ENCODE peak calls at places on chromosomes 5 and 9, in nine cellular contexts. One of them, this sample, is unnamed.

GRCh38 chr5:137201876-137202275 is 297.2 kb downstream of the SPOCK1 start:
- DNase-seq in HCT116: no peak
- DNase-seq in stomach: no peak
- DNase-seq in GM12891: no peak
- DNase-seq in heart left ventricle: no peak
- DNase-seq in GM12892: no peak
- DNase-seq in sigmoid colon: peak; percentile 67
- DNase-seq in K562: no peak
- DNase-seq in endothelial cell of umbilical vein: no peak
- DNase-seq in this sample: no peak

GRCh38 chr5:157917909-157918809 is 59.2 kb upstream of the CLINT1 start:
- DNase-seq in HCT116: peak; percentile 66
- DNase-seq in stomach: peak; percentile 67
- DNase-seq in GM12891: no peak
- DNase-seq in heart left ventricle: peak; percentile 58
- DNase-seq in GM12892: no peak
- DNase-seq in sigmoid colon: peak; percentile 68
- DNase-seq in K562: peak; percentile 28
- DNase-seq in endothelial cell of umbilical vein: peak; percentile 74
- DNase-seq in this sample: peak; percentile 57

GRCh38 chr5:91256142-91256524 is 127.0 kb downstream of the ARRDC3 start:
- DNase-seq in HCT116: no peak
- DNase-seq in stomach: no peak
- DNase-seq in GM12891: no peak
- DNase-seq in heart left ventricle: no peak
- DNase-seq in GM12892: no peak
- DNase-seq in sigmoid colon: no peak
- DNase-seq in K562: no peak
- DNase-seq in endothelial cell of umbilical vein: no peak
- DNase-seq in this sample: no peak

GRCh38 chr5:55603947-55604346 is 69.2 kb upstream of the PLPP1 start:
- DNase-seq in HCT116: no peak
- DNase-seq in stomach: no peak
- DNase-seq in GM12891: no peak
- DNase-seq in heart left ventricle: no peak
- DNase-seq in GM12892: no peak
- DNase-seq in sigmoid colon: no peak
- DNase-seq in K562: no peak
- DNase-seq in endothelial cell of umbilical vein: no peak
- DNase-seq in this sample: no peak

GRCh38 chr9:79988126-79988525 is 416.4 kb downstream of the TLE4 start:
- DNase-seq in HCT116: no peak
- DNase-seq in stomach: no peak
- DNase-seq in GM12891: no peak
- DNase-seq in heart left ventricle: no peak
- DNase-seq in GM12892: no peak
- DNase-seq in sigmoid colon: no peak
- DNase-seq in K562: no peak
- DNase-seq in endothelial cell of umbilical vein: no peak
- DNase-seq in this sample: no peak

GRCh38 chr9:115810166-115810565 is 343.4 kb upstream of the PAPPA start:
- DNase-seq in HCT116: no peak
- DNase-seq in stomach: no peak
- DNase-seq in GM12891: no peak
- DNase-seq in heart left ventricle: no peak
- DNase-seq in GM12892: no peak
- DNase-seq in sigmoid colon: no peak
- DNase-seq in K562: no peak
- DNase-seq in endothelial cell of umbilical vein: no peak
- DNase-seq in this sample: no peak

GRCh38 chr9:12204512-12204911 is 488.7 kb upstream of the TYRP1 start:
- DNase-seq in HCT116: no peak
- DNase-seq in stomach: no peak
- DNase-seq in GM12891: no peak
- DNase-seq in heart left ventricle: no peak
- DNase-seq in GM12892: no peak
- DNase-seq in sigmoid colon: no peak
- DNase-seq in K562: no peak
- DNase-seq in endothelial cell of umbilical vein: no peak
- DNase-seq in this sample: no peak

GRCh38 chr5:136166909-136167308 is 26.1 kb downstream of the SMIM32 start:
- DNase-seq in HCT116: no peak
- DNase-seq in stomach: no peak
- DNase-seq in GM12891: no peak
- DNase-seq in heart left ventricle: no peak
- DNase-seq in GM12892: no peak
- DNase-seq in sigmoid colon: no peak
- DNase-seq in K562: no peak
- DNase-seq in endothelial cell of umbilical vein: no peak
- DNase-seq in this sample: no peak

GRCh38 chr5:34589832-34590231 is 66.3 kb upstream of the RAI14 start:
- DNase-seq in HCT116: no peak
- DNase-seq in stomach: no peak
- DNase-seq in GM12891: no peak
- DNase-seq in heart left ventricle: no peak
- DNase-seq in GM12892: no peak
- DNase-seq in sigmoid colon: no peak
- DNase-seq in K562: no peak
- DNase-seq in endothelial cell of umbilical vein: no peak
- DNase-seq in this sample: no peak

GRCh38 chr5:34584165-34584564 is 72.0 kb upstream of the RAI14 start:
- DNase-seq in HCT116: no peak
- DNase-seq in stomach: no peak
- DNase-seq in GM12891: no peak
- DNase-seq in heart left ventricle: no peak
- DNase-seq in GM12892: no peak
- DNase-seq in sigmoid colon: no peak
- DNase-seq in K562: no peak
- DNase-seq in endothelial cell of umbilical vein: no peak
- DNase-seq in this sample: no peak

GRCh38 chr5:34586117-34586885 is 69.8 kb upstream of the RAI14 start:
- DNase-seq in HCT116: no peak
- DNase-seq in stomach: no peak
- DNase-seq in GM12891: no peak
- DNase-seq in heart left ventricle: no peak
- DNase-seq in GM12892: no peak
- DNase-seq in sigmoid colon: no peak
- DNase-seq in K562: no peak
- DNase-seq in endothelial cell of umbilical vein: peak; percentile 95
- DNase-seq in this sample: no peak

GRCh38 chr5:34585601-34586104 is 70.5 kb upstream of the RAI14 start:
- DNase-seq in HCT116: no peak
- DNase-seq in stomach: peak; percentile 61
- DNase-seq in GM12891: no peak
- DNase-seq in heart left ventricle: no peak
- DNase-seq in GM12892: no peak
- DNase-seq in sigmoid colon: no peak
- DNase-seq in K562: no peak
- DNase-seq in endothelial cell of umbilical vein: peak; percentile 99
- DNase-seq in this sample: peak; percentile 68

GRCh38 chr5:34587355-34588241 is 68.5 kb upstream of the RAI14 start:
- DNase-seq in HCT116: no peak
- DNase-seq in stomach: no peak
- DNase-seq in GM12891: no peak
- DNase-seq in heart left ventricle: no peak
- DNase-seq in GM12892: no peak
- DNase-seq in sigmoid colon: no peak
- DNase-seq in K562: peak; percentile 60
- DNase-seq in endothelial cell of umbilical vein: peak; percentile 70
- DNase-seq in this sample: no peak
- TF ChIP-seq POLR2A in HCT116: no peak
- TF ChIP-seq POLR2A in stomach: no peak
- TF ChIP-seq POLR2A in GM12891: no peak
- TF ChIP-seq POLR2A in heart left ventricle: no peak
- TF ChIP-seq POLR2A in GM12892: peak; percentile 54
- TF ChIP-seq POLR2A in sigmoid colon: no peak
- TF ChIP-seq POLR2A in K562: no peak
- TF ChIP-seq POLR2A in endothelial cell of umbilical vein: no peak
- TF ChIP-seq POLR2A in this sample: no peak

GRCh38 chr5:179612577-179613459 is 10.7 kb downstream of the HNRNPH1 start:
- DNase-seq in HCT116: no peak
- DNase-seq in stomach: no peak
- DNase-seq in GM12891: no peak
- DNase-seq in heart left ventricle: no peak
- DNase-seq in GM12892: no peak
- DNase-seq in sigmoid colon: peak; percentile 56
- DNase-seq in K562: no peak
- DNase-seq in endothelial cell of umbilical vein: no peak
- DNase-seq in this sample: no peak
- TF ChIP-seq POLR2A in HCT116: no peak
- TF ChIP-seq POLR2A in stomach: no peak
- TF ChIP-seq POLR2A in GM12891: peak; percentile 76
- TF ChIP-seq POLR2A in heart left ventricle: no peak
- TF ChIP-seq POLR2A in GM12892: peak; percentile 71
- TF ChIP-seq POLR2A in sigmoid colon: no peak
- TF ChIP-seq POLR2A in K562: peak; percentile 9
- TF ChIP-seq POLR2A in endothelial cell of umbilical vein: peak; percentile 18
- TF ChIP-seq POLR2A in this sample: no peak

GRCh38 chr5:170278611-170279500 is 18.7 kb downstream of the LCP2 start:
- DNase-seq in HCT116: no peak
- DNase-seq in stomach: peak; percentile 62
- DNase-seq in GM12891: peak; percentile 70
- DNase-seq in heart left ventricle: peak; percentile 55
- DNase-seq in GM12892: peak; percentile 60
- DNase-seq in sigmoid colon: peak; percentile 69
- DNase-seq in K562: peak; percentile 62
- DNase-seq in endothelial cell of umbilical vein: no peak
- DNase-seq in this sample: no peak
- TF ChIP-seq POLR2A in HCT116: no peak
- TF ChIP-seq POLR2A in stomach: no peak
- TF ChIP-seq POLR2A in GM12891: no peak
- TF ChIP-seq POLR2A in heart left ventricle: no peak
- TF ChIP-seq POLR2A in GM12892: peak; percentile 35
- TF ChIP-seq POLR2A in sigmoid colon: no peak
- TF ChIP-seq POLR2A in K562: no peak
- TF ChIP-seq POLR2A in endothelial cell of umbilical vein: no peak
- TF ChIP-seq POLR2A in this sample: no peak

GRCh38 chr9:19985081-19985480 is 196.2 kb upstream of the SLC24A2 start:
- DNase-seq in HCT116: no peak
- DNase-seq in stomach: no peak
- DNase-seq in GM12891: no peak
- DNase-seq in heart left ventricle: no peak
- DNase-seq in GM12892: no peak
- DNase-seq in sigmoid colon: no peak
- DNase-seq in K562: no peak
- DNase-seq in endothelial cell of umbilical vein: no peak
- DNase-seq in this sample: no peak
- TF ChIP-seq POLR2A in HCT116: no peak
- TF ChIP-seq POLR2A in stomach: no peak
- TF ChIP-seq POLR2A in GM12891: no peak
- TF ChIP-seq POLR2A in heart left ventricle: no peak
- TF ChIP-seq POLR2A in GM12892: no peak
- TF ChIP-seq POLR2A in sigmoid colon: no peak
- TF ChIP-seq POLR2A in K562: no peak
- TF ChIP-seq POLR2A in endothelial cell of umbilical vein: no peak
- TF ChIP-seq POLR2A in this sample: no peak

DNA sequence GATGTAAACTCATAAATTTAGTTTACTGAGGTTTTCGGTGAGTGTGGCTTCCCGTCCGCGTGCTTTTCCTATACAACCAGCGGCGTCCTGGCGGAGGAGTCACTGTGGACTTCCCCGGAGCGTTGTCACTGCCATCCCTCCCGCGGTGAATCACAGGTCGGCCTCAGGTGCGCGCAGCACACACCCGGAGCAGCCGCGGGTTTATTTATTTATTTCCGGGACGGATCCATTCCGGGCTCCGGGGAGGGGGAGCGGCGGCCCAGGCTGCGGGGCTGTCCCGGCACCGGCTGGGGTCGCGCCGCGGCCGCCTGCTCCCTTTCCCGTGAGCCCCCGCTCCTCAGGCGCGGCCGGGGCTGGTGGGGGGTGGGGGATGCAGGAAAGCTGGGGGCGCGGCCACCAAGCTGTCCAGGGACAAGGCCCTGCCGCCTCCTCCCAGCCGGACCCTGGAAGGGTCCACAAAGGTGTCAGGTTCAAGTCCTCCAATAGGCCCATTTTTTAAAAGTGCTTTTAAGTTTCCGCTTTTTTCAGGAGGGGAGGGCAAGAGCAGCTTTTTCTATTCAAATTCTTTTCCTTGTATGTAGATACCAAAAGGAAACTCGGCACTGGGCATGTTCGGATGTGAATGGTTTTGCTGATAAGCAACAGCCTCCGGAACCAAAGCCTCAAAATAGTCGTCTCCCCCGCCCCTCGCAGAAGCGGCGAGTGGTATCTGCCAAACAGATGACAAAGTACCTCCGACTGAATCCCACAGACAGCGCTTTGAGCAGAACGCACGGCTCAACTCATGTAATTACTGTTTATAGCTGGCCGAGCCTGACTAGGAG is 192.5 kb downstream of the CD180 start:
- DNase-seq in HCT116: peak; percentile 53
- DNase-seq in stomach: peak; percentile 88
- DNase-seq in GM12891: no peak
- DNase-seq in heart left ventricle: peak; percentile 92
- DNase-seq in GM12892: peak; percentile 23
- DNase-seq in sigmoid colon: peak; percentile 90
- DNase-seq in K562: peak; percentile 78
- DNase-seq in endothelial cell of umbilical vein: peak; percentile 99
- DNase-seq in this sample: peak; percentile 89
- TF ChIP-seq POLR2A in HCT116: no peak
- TF ChIP-seq POLR2A in stomach: peak; percentile 34
- TF ChIP-seq POLR2A in GM12891: no peak
- TF ChIP-seq POLR2A in heart left ventricle: peak; percentile 78
- TF ChIP-seq POLR2A in GM12892: no peak
- TF ChIP-seq POLR2A in sigmoid colon: peak; percentile 49
- TF ChIP-seq POLR2A in K562: peak; percentile 59
- TF ChIP-seq POLR2A in endothelial cell of umbilical vein: peak; percentile 95
- TF ChIP-seq POLR2A in this sample: peak; percentile 92